ENCODE peak calls at places on chromosomes 16 and 17, in nine cellular contexts. One of them, this sample, is unnamed.

GRCh38 chr16:55572439-55572838 is 6.0 kb downstream of the CAPNS2 start:
- DNase-seq in CD8-positive, alpha-beta memory T cell: no peak
- DNase-seq in BJ: no peak
- DNase-seq in neural progenitor cell: no peak
- DNase-seq in pancreas: no peak
- DNase-seq in sigmoid colon: no peak
- DNase-seq in astrocyte of the cerebellum: no peak
- DNase-seq in GM23248: no peak
- DNase-seq in skeletal muscle cell: no peak
- DNase-seq in this sample: no peak

GRCh38 chr17:49404371-49404770 is 10.3 kb downstream of the PHB1 start:
- DNase-seq in CD8-positive, alpha-beta memory T cell: peak; percentile 55
- DNase-seq in BJ: no peak
- DNase-seq in neural progenitor cell: no peak
- DNase-seq in pancreas: no peak
- DNase-seq in sigmoid colon: peak; percentile 57
- DNase-seq in astrocyte of the cerebellum: no peak
- DNase-seq in GM23248: no peak
- DNase-seq in skeletal muscle cell: no peak
- DNase-seq in this sample: no peak

GRCh38 chr17:59292174-59292523 is 39.3 kb upstream of the YPEL2 start:
- DNase-seq in CD8-positive, alpha-beta memory T cell: no peak
- DNase-seq in BJ: no peak
- DNase-seq in neural progenitor cell: no peak
- DNase-seq in pancreas: peak; percentile 15
- DNase-seq in sigmoid colon: no peak
- DNase-seq in astrocyte of the cerebellum: no peak
- DNase-seq in GM23248: no peak
- DNase-seq in skeletal muscle cell: no peak
- DNase-seq in this sample: no peak

GRCh38 chr17:33506889-33507650 is 214.0 kb upstream of the ASIC2 start:
- DNase-seq in CD8-positive, alpha-beta memory T cell: no peak
- DNase-seq in BJ: no peak
- DNase-seq in neural progenitor cell: no peak
- DNase-seq in pancreas: no peak
- DNase-seq in sigmoid colon: peak; percentile 70
- DNase-seq in astrocyte of the cerebellum: no peak
- DNase-seq in GM23248: no peak
- DNase-seq in skeletal muscle cell: no peak
- DNase-seq in this sample: no peak

GRCh38 chr17:15981208-15981607 is 18.3 kb downstream of the ZSWIM7 start:
- DNase-seq in CD8-positive, alpha-beta memory T cell: no peak
- DNase-seq in BJ: no peak
- DNase-seq in neural progenitor cell: no peak
- DNase-seq in pancreas: no peak
- DNase-seq in sigmoid colon: no peak
- DNase-seq in astrocyte of the cerebellum: no peak
- DNase-seq in GM23248: no peak
- DNase-seq in skeletal muscle cell: no peak
- DNase-seq in this sample: no peak

GRCh38 chr17:1882836-1883235 is 53.0 kb downstream of the RPA1 start:
- DNase-seq in CD8-positive, alpha-beta memory T cell: no peak
- DNase-seq in BJ: no peak
- DNase-seq in neural progenitor cell: peak; percentile 66
- DNase-seq in pancreas: no peak
- DNase-seq in sigmoid colon: no peak
- DNase-seq in astrocyte of the cerebellum: no peak
- DNase-seq in GM23248: peak; percentile 69
- DNase-seq in skeletal muscle cell: no peak
- DNase-seq in this sample: no peak

GRCh38 chr17:73096866-73097265 is 4.4 kb upstream of the SLC39A11 start:
- DNase-seq in CD8-positive, alpha-beta memory T cell: no peak
- DNase-seq in BJ: no peak
- DNase-seq in neural progenitor cell: no peak
- DNase-seq in pancreas: no peak
- DNase-seq in sigmoid colon: no peak
- DNase-seq in astrocyte of the cerebellum: no peak
- DNase-seq in GM23248: peak; percentile 49
- DNase-seq in skeletal muscle cell: no peak
- DNase-seq in this sample: no peak

GRCh38 chr17:48997827-48998556 is 807 bp downstream of the IGF2BP1 start:
- DNase-seq in CD8-positive, alpha-beta memory T cell: no peak
- DNase-seq in BJ: no peak
- DNase-seq in neural progenitor cell: peak; percentile 52
- DNase-seq in pancreas: no peak
- DNase-seq in sigmoid colon: no peak
- DNase-seq in astrocyte of the cerebellum: no peak
- DNase-seq in GM23248: no peak
- DNase-seq in skeletal muscle cell: no peak
- DNase-seq in this sample: no peak

GRCh38 chr17:40366076-40366860 is 1.7 kb upstream of the GJD3 start:
- DNase-seq in CD8-positive, alpha-beta memory T cell: no peak
- DNase-seq in BJ: no peak
- DNase-seq in neural progenitor cell: no peak
- DNase-seq in pancreas: no peak
- DNase-seq in sigmoid colon: peak; percentile 50
- DNase-seq in astrocyte of the cerebellum: no peak
- DNase-seq in GM23248: no peak
- DNase-seq in skeletal muscle cell: no peak
- DNase-seq in this sample: no peak

GRCh38 chr17:2101448-2102257 is 46.8 kb downstream of the HIC1 start:
- DNase-seq in CD8-positive, alpha-beta memory T cell: peak; percentile 62
- DNase-seq in BJ: no peak
- DNase-seq in neural progenitor cell: no peak
- DNase-seq in pancreas: peak; percentile 70
- DNase-seq in sigmoid colon: no peak
- DNase-seq in astrocyte of the cerebellum: no peak
- DNase-seq in GM23248: no peak
- DNase-seq in skeletal muscle cell: no peak
- DNase-seq in this sample: peak; percentile 84

GRCh38 chr17:4747847-4748246 is 8.1 kb upstream of the CXCL16 start:
- DNase-seq in CD8-positive, alpha-beta memory T cell: no peak
- DNase-seq in BJ: no peak
- DNase-seq in neural progenitor cell: no peak
- DNase-seq in pancreas: no peak
- DNase-seq in sigmoid colon: no peak
- DNase-seq in astrocyte of the cerebellum: no peak
- DNase-seq in GM23248: no peak
- DNase-seq in skeletal muscle cell: no peak
- DNase-seq in this sample: no peak

GRCh38 chr16:75272097-75272548 is 20.7 kb upstream of the BCAR1 start:
- DNase-seq in CD8-positive, alpha-beta memory T cell: no peak
- DNase-seq in BJ: no peak
- DNase-seq in neural progenitor cell: no peak
- DNase-seq in pancreas: no peak
- DNase-seq in sigmoid colon: no peak
- DNase-seq in astrocyte of the cerebellum: no peak
- DNase-seq in GM23248: no peak
- DNase-seq in skeletal muscle cell: no peak
- DNase-seq in this sample: no peak

GRCh38 chr16:68645494-68646388 is 631 bp downstream of the CDH3 start:
- DNase-seq in CD8-positive, alpha-beta memory T cell: no peak
- DNase-seq in BJ: no peak
- DNase-seq in neural progenitor cell: peak; percentile 86
- DNase-seq in pancreas: no peak
- DNase-seq in sigmoid colon: no peak
- DNase-seq in astrocyte of the cerebellum: no peak
- DNase-seq in GM23248: peak; percentile 13
- DNase-seq in skeletal muscle cell: no peak
- DNase-seq in this sample: no peak
- H3K4me3 ChIP-seq in CD8-positive, alpha-beta memory T cell: no peak overlapping the region
- H3K4me3 ChIP-seq in BJ: peak overlapping the region; percentile 23
- H3K4me3 ChIP-seq in neural progenitor cell: peak overlapping the region; percentile 60
- H3K4me3 ChIP-seq in pancreas: peak overlapping the region; percentile 11
- H3K4me3 ChIP-seq in sigmoid colon: peak overlapping the region; percentile 34
- H3K4me3 ChIP-seq in astrocyte of the cerebellum: peak overlapping the region; percentile 9
- H3K4me3 ChIP-seq in GM23248: peak overlapping the region; percentile 28
- H3K4me3 ChIP-seq in skeletal muscle cell: no peak overlapping the region
- H3K4me3 ChIP-seq in this sample: peak overlapping the region; percentile 66

GRCh38 chr16:46687486-46687885 is 1.5 kb downstream of the VPS35 start:
- DNase-seq in CD8-positive, alpha-beta memory T cell: no peak
- DNase-seq in BJ: no peak
- DNase-seq in neural progenitor cell: no peak
- DNase-seq in pancreas: no peak
- DNase-seq in sigmoid colon: no peak
- DNase-seq in astrocyte of the cerebellum: no peak
- DNase-seq in GM23248: peak; percentile 8
- DNase-seq in skeletal muscle cell: no peak
- DNase-seq in this sample: no peak
- H3K4me3 ChIP-seq in CD8-positive, alpha-beta memory T cell: peak overlapping the region; percentile 99
- H3K4me3 ChIP-seq in BJ: peak overlapping the region; percentile 81
- H3K4me3 ChIP-seq in neural progenitor cell: peak overlapping the region; percentile 73
- H3K4me3 ChIP-seq in pancreas: no peak overlapping the region
- H3K4me3 ChIP-seq in sigmoid colon: peak overlapping the region; percentile 97
- H3K4me3 ChIP-seq in astrocyte of the cerebellum: peak overlapping the region; percentile 79
- H3K4me3 ChIP-seq in GM23248: peak overlapping the region; percentile 94
- H3K4me3 ChIP-seq in skeletal muscle cell: peak overlapping the region; percentile 86
- H3K4me3 ChIP-seq in this sample: peak overlapping the region; percentile 60

GRCh38 chr17:57627591-57627990 is 117.5 kb downstream of the CCDC182 start:
- DNase-seq in CD8-positive, alpha-beta memory T cell: no peak
- DNase-seq in BJ: no peak
- DNase-seq in neural progenitor cell: no peak
- DNase-seq in pancreas: no peak
- DNase-seq in sigmoid colon: no peak
- DNase-seq in astrocyte of the cerebellum: no peak
- DNase-seq in GM23248: no peak
- DNase-seq in skeletal muscle cell: no peak
- DNase-seq in this sample: no peak

GRCh38 chr17:57626520-57627210 is 118.4 kb downstream of the CCDC182 start:
- DNase-seq in CD8-positive, alpha-beta memory T cell: no peak
- DNase-seq in BJ: no peak
- DNase-seq in neural progenitor cell: no peak
- DNase-seq in pancreas: no peak
- DNase-seq in sigmoid colon: no peak
- DNase-seq in astrocyte of the cerebellum: no peak
- DNase-seq in GM23248: no peak
- DNase-seq in skeletal muscle cell: no peak
- DNase-seq in this sample: no peak

GRCh38 chr17:57629886-57630285 is 115.2 kb downstream of the CCDC182 start:
- DNase-seq in CD8-positive, alpha-beta memory T cell: no peak
- DNase-seq in BJ: no peak
- DNase-seq in neural progenitor cell: no peak
- DNase-seq in pancreas: no peak
- DNase-seq in sigmoid colon: no peak
- DNase-seq in astrocyte of the cerebellum: no peak
- DNase-seq in GM23248: no peak
- DNase-seq in skeletal muscle cell: no peak
- DNase-seq in this sample: no peak

GRCh38 chr17:57629470-57629869 is 115.6 kb downstream of the CCDC182 start:
- DNase-seq in CD8-positive, alpha-beta memory T cell: no peak
- DNase-seq in BJ: no peak
- DNase-seq in neural progenitor cell: no peak
- DNase-seq in pancreas: no peak
- DNase-seq in sigmoid colon: no peak
- DNase-seq in astrocyte of the cerebellum: no peak
- DNase-seq in GM23248: peak; percentile 52
- DNase-seq in skeletal muscle cell: no peak
- DNase-seq in this sample: no peak

GRCh38 chr17:57628421-57628820 is 116.7 kb downstream of the CCDC182 start:
- DNase-seq in CD8-positive, alpha-beta memory T cell: no peak
- DNase-seq in BJ: no peak
- DNase-seq in neural progenitor cell: no peak
- DNase-seq in pancreas: no peak
- DNase-seq in sigmoid colon: no peak
- DNase-seq in astrocyte of the cerebellum: no peak
- DNase-seq in GM23248: no peak
- DNase-seq in skeletal muscle cell: no peak
- DNase-seq in this sample: no peak
- H3K4me3 ChIP-seq in CD8-positive, alpha-beta memory T cell: no peak overlapping the region
- H3K4me3 ChIP-seq in BJ: no peak overlapping the region
- H3K4me3 ChIP-seq in neural progenitor cell: no peak overlapping the region
- H3K4me3 ChIP-seq in pancreas: no peak overlapping the region
- H3K4me3 ChIP-seq in sigmoid colon: no peak overlapping the region
- H3K4me3 ChIP-seq in astrocyte of the cerebellum: no peak overlapping the region
- H3K4me3 ChIP-seq in GM23248: no peak overlapping the region
- H3K4me3 ChIP-seq in skeletal muscle cell: no peak overlapping the region
- H3K4me3 ChIP-seq in this sample: no peak overlapping the region

DNA sequence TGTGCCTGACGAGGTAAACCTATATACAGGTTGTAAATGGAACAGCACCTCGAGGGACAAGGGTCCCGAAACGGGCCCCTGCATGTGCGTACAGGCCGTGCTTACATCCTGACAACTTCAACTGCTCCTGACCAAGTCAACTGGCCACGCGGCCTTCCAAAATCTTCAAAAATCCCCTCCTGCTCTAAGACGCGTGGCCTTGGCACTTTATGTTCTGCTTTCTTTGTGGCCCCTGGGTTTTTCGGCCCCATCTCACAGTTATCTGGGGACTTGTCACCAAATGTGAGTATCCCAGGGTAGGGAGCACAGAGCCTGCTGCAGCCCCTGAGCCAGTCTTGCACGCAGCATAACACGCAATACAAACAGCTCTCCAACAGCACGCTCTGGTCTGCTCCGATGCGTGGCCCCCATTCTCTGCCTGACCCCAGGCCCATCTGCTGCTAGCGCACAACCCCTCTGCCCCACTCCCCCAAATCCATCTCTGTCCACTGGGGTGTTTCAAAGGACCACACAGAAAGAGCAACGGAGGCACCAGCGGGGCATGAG is 659 bp downstream of the RPH3AL start:
- DNase-seq in CD8-positive, alpha-beta memory T cell: no peak
- DNase-seq in BJ: no peak
- DNase-seq in neural progenitor cell: no peak
- DNase-seq in pancreas: no peak
- DNase-seq in sigmoid colon: no peak
- DNase-seq in astrocyte of the cerebellum: no peak
- DNase-seq in GM23248: no peak
- DNase-seq in skeletal muscle cell: no peak
- DNase-seq in this sample: no peak
- H3K4me3 ChIP-seq in CD8-positive, alpha-beta memory T cell: no peak overlapping the region
- H3K4me3 ChIP-seq in BJ: no peak overlapping the region
- H3K4me3 ChIP-seq in neural progenitor cell: no peak overlapping the region
- H3K4me3 ChIP-seq in pancreas: peak overlapping the region; percentile 9
- H3K4me3 ChIP-seq in sigmoid colon: no peak overlapping the region
- H3K4me3 ChIP-seq in astrocyte of the cerebellum: no peak overlapping the region
- H3K4me3 ChIP-seq in GM23248: no peak overlapping the region
- H3K4me3 ChIP-seq in skeletal muscle cell: no peak overlapping the region
- H3K4me3 ChIP-seq in this sample: peak overlapping the region; percentile 21

GRCh38 chr16:53433509-53433908 is 762 bp upstream of the RBL2 start:
- DNase-seq in CD8-positive, alpha-beta memory T cell: no peak
- DNase-seq in BJ: no peak
- DNase-seq in neural progenitor cell: peak; percentile 6
- DNase-seq in pancreas: peak; percentile 9
- DNase-seq in sigmoid colon: no peak
- DNase-seq in astrocyte of the cerebellum: no peak
- DNase-seq in GM23248: no peak
- DNase-seq in skeletal muscle cell: no peak
- DNase-seq in this sample: no peak
- H3K4me3 ChIP-seq in CD8-positive, alpha-beta memory T cell: peak overlapping the region; percentile 98
- H3K4me3 ChIP-seq in BJ: no peak overlapping the region
- H3K4me3 ChIP-seq in neural progenitor cell: no peak overlapping the region
- H3K4me3 ChIP-seq in pancreas: no peak overlapping the region
- H3K4me3 ChIP-seq in sigmoid colon: peak overlapping the region; percentile 82
- H3K4me3 ChIP-seq in astrocyte of the cerebellum: no peak overlapping the region
- H3K4me3 ChIP-seq in GM23248: peak overlapping the region; percentile 81
- H3K4me3 ChIP-seq in skeletal muscle cell: no peak overlapping the region
- H3K4me3 ChIP-seq in this sample: no peak overlapping the region